ENCODE peak calls at places on chromosomes 7 and 10, in ten cellular contexts. One of them, this sample, is unnamed.

GRCh38 chr7:96151889-96152288 is 170.0 kb downstream of the SLC25A13 start:
- DNase-seq in tibial artery: no peak
- DNase-seq in A172: no peak
- DNase-seq in ELR: no peak
- DNase-seq in B cell: no peak
- DNase-seq in GM03348: no peak
- DNase-seq in amniotic epithelial cell: no peak
- DNase-seq in ovary: no peak
- DNase-seq in EL: no peak
- DNase-seq in stimulated activated CD4-positive, alpha-beta T cell treated with anti-CD3 and anti-CD28 coated beads, Interleukin-1b, Interleukin-23, amount 100 ng/mL, for 4 hours: no peak
- DNase-seq in this sample: no peak

GRCh38 chr10:93383562-93383981 is 98.6 kb downstream of the MYOF start:
- DNase-seq in ELR: peak
- DNase-seq in GM03348: peak
- DNase-seq in EL: peak
- DNase-seq in ovary: no peak
- DNase-seq in tibial artery: no peak
- DNase-seq in stimulated activated CD4-positive, alpha-beta T cell treated with anti-CD3 and anti-CD28 coated beads, Interleukin-1b, Interleukin-23, amount 100 ng/mL, for 4 hours: no peak
- DNase-seq in amniotic epithelial cell: peak
- DNase-seq in B cell: no peak
- DNase-seq in A172: peak
- DNase-seq in this sample: no peak

GRCh38 chr7:108652886-108653285 is 83.2 kb downstream of the DNAJB9 start:
- DNase-seq in EL: no peak
- DNase-seq in ELR: no peak
- DNase-seq in tibial artery: no peak
- DNase-seq in amniotic epithelial cell: no peak
- DNase-seq in B cell: no peak
- DNase-seq in GM03348: no peak
- DNase-seq in ovary: no peak
- DNase-seq in stimulated activated CD4-positive, alpha-beta T cell treated with anti-CD3 and anti-CD28 coated beads, Interleukin-1b, Interleukin-23, amount 100 ng/mL, for 4 hours: no peak
- DNase-seq in A172: no peak
- DNase-seq in this sample: no peak

GRCh38 chr7:77460057-77460486 is 43.9 kb upstream of the GSAP start:
- DNase-seq in ovary: no peak
- DNase-seq in A172: no peak
- DNase-seq in ELR: no peak
- DNase-seq in tibial artery: no peak
- DNase-seq in EL: no peak
- DNase-seq in stimulated activated CD4-positive, alpha-beta T cell treated with anti-CD3 and anti-CD28 coated beads, Interleukin-1b, Interleukin-23, amount 100 ng/mL, for 4 hours: no peak
- DNase-seq in amniotic epithelial cell: no peak
- DNase-seq in B cell: no peak
- DNase-seq in GM03348: no peak
- DNase-seq in this sample: no peak

GRCh38 chr10:113945075-113945686 is 90.7 kb downstream of the NHLRC2 start:
- DNase-seq in B cell: no peak
- DNase-seq in ELR: peak
- DNase-seq in tibial artery: no peak
- DNase-seq in EL: peak
- DNase-seq in A172: peak
- DNase-seq in amniotic epithelial cell: peak
- DNase-seq in ovary: no peak
- DNase-seq in GM03348: peak
- DNase-seq in stimulated activated CD4-positive, alpha-beta T cell treated with anti-CD3 and anti-CD28 coated beads, Interleukin-1b, Interleukin-23, amount 100 ng/mL, for 4 hours: no peak
- DNase-seq in this sample: no peak

GRCh38 chr10:51630618-51631005 is 68.8 kb downstream of the CSTF2T start:
- DNase-seq in ovary: no peak
- DNase-seq in amniotic epithelial cell: no peak
- DNase-seq in A172: no peak
- DNase-seq in B cell: no peak
- DNase-seq in EL: no peak
- DNase-seq in stimulated activated CD4-positive, alpha-beta T cell treated with anti-CD3 and anti-CD28 coated beads, Interleukin-1b, Interleukin-23, amount 100 ng/mL, for 4 hours: no peak
- DNase-seq in tibial artery: no peak
- DNase-seq in ELR: no peak
- DNase-seq in GM03348: no peak
- DNase-seq in this sample: no peak

GRCh38 chr10:92052088-92052487 is 128.5 kb downstream of the BTAF1 start:
- DNase-seq in A172: no peak
- DNase-seq in amniotic epithelial cell: peak
- DNase-seq in ovary: no peak
- DNase-seq in ELR: no peak
- DNase-seq in B cell: no peak
- DNase-seq in tibial artery: no peak
- DNase-seq in GM03348: no peak
- DNase-seq in EL: no peak
- DNase-seq in stimulated activated CD4-positive, alpha-beta T cell treated with anti-CD3 and anti-CD28 coated beads, Interleukin-1b, Interleukin-23, amount 100 ng/mL, for 4 hours: no peak
- DNase-seq in this sample: no peak

GRCh38 chr7:23072916-23073315 is 32.7 kb upstream of the KLHL7 start:
- DNase-seq in EL: no peak
- DNase-seq in amniotic epithelial cell: no peak
- DNase-seq in stimulated activated CD4-positive, alpha-beta T cell treated with anti-CD3 and anti-CD28 coated beads, Interleukin-1b, Interleukin-23, amount 100 ng/mL, for 4 hours: no peak
- DNase-seq in GM03348: no peak
- DNase-seq in ovary: no peak
- DNase-seq in ELR: peak
- DNase-seq in B cell: no peak
- DNase-seq in A172: no peak
- DNase-seq in tibial artery: no peak
- DNase-seq in this sample: no peak

GRCh38 chr10:113386005-113386404 is 166.8 kb upstream of the HABP2 start:
- DNase-seq in stimulated activated CD4-positive, alpha-beta T cell treated with anti-CD3 and anti-CD28 coated beads, Interleukin-1b, Interleukin-23, amount 100 ng/mL, for 4 hours: no peak
- DNase-seq in B cell: no peak
- DNase-seq in GM03348: peak
- DNase-seq in EL: peak
- DNase-seq in tibial artery: no peak
- DNase-seq in ELR: peak
- DNase-seq in amniotic epithelial cell: peak
- DNase-seq in A172: peak
- DNase-seq in ovary: no peak
- DNase-seq in this sample: no peak

GRCh38 chr10:128431997-128432396 is 305.8 kb upstream of the MKI67 start:
- DNase-seq in ovary: no peak
- DNase-seq in A172: no peak
- DNase-seq in EL: no peak
- DNase-seq in B cell: no peak
- DNase-seq in GM03348: no peak
- DNase-seq in stimulated activated CD4-positive, alpha-beta T cell treated with anti-CD3 and anti-CD28 coated beads, Interleukin-1b, Interleukin-23, amount 100 ng/mL, for 4 hours: no peak
- DNase-seq in tibial artery: no peak
- DNase-seq in amniotic epithelial cell: no peak
- DNase-seq in ELR: no peak
- DNase-seq in this sample: no peak

GRCh38 chr7:50341709-50342108 is 37.2 kb downstream of the IKZF1 start:
- DNase-seq in A172: no peak
- DNase-seq in tibial artery: no peak
- DNase-seq in amniotic epithelial cell: no peak
- DNase-seq in ELR: no peak
- DNase-seq in stimulated activated CD4-positive, alpha-beta T cell treated with anti-CD3 and anti-CD28 coated beads, Interleukin-1b, Interleukin-23, amount 100 ng/mL, for 4 hours: no peak
- DNase-seq in EL: no peak
- DNase-seq in B cell: no peak
- DNase-seq in ovary: no peak
- DNase-seq in GM03348: no peak
- DNase-seq in this sample: no peak

GRCh38 chr10:50991496-50992355 is 82.6 kb upstream of the PRKG1 start:
- DNase-seq in A172: no peak
- DNase-seq in GM03348: peak
- DNase-seq in EL: no peak
- DNase-seq in B cell: peak
- DNase-seq in ELR: no peak
- DNase-seq in tibial artery: peak
- DNase-seq in amniotic epithelial cell: peak
- DNase-seq in stimulated activated CD4-positive, alpha-beta T cell treated with anti-CD3 and anti-CD28 coated beads, Interleukin-1b, Interleukin-23, amount 100 ng/mL, for 4 hours: no peak
- DNase-seq in ovary: peak
- DNase-seq in this sample: no peak

GRCh38 chr10:112744525-112744924 is 205.5 kb upstream of the TCF7L2 start:
- DNase-seq in EL: no peak
- DNase-seq in stimulated activated CD4-positive, alpha-beta T cell treated with anti-CD3 and anti-CD28 coated beads, Interleukin-1b, Interleukin-23, amount 100 ng/mL, for 4 hours: no peak
- DNase-seq in amniotic epithelial cell: no peak
- DNase-seq in ELR: no peak
- DNase-seq in GM03348: no peak
- DNase-seq in tibial artery: no peak
- DNase-seq in ovary: no peak
- DNase-seq in B cell: no peak
- DNase-seq in A172: no peak
- DNase-seq in this sample: no peak

GRCh38 chr10:14405076-14406065 is 74.6 kb upstream of the FRMD4A start:
- DNase-seq in tibial artery: no peak
- DNase-seq in B cell: no peak
- DNase-seq in GM03348: peak
- DNase-seq in amniotic epithelial cell: peak
- DNase-seq in EL: peak
- DNase-seq in stimulated activated CD4-positive, alpha-beta T cell treated with anti-CD3 and anti-CD28 coated beads, Interleukin-1b, Interleukin-23, amount 100 ng/mL, for 4 hours: no peak
- DNase-seq in A172: peak
- DNase-seq in ovary: no peak
- DNase-seq in ELR: peak
- DNase-seq in this sample: no peak

GRCh38 chr7:2197436-2198155 is 35.1 kb downstream of the MAD1L1 start:
- DNase-seq in EL: no peak
- DNase-seq in ovary: no peak
- DNase-seq in GM03348: no peak
- DNase-seq in tibial artery: no peak
- DNase-seq in B cell: no peak
- DNase-seq in amniotic epithelial cell: no peak
- DNase-seq in ELR: no peak
- DNase-seq in stimulated activated CD4-positive, alpha-beta T cell treated with anti-CD3 and anti-CD28 coated beads, Interleukin-1b, Interleukin-23, amount 100 ng/mL, for 4 hours: no peak
- DNase-seq in A172: no peak
- DNase-seq in this sample: no peak

GRCh38 chr7:94375167-94375566 is 19.5 kb upstream of the COL1A2 start:
- DNase-seq in ELR: peak
- DNase-seq in EL: peak
- DNase-seq in A172: peak
- DNase-seq in stimulated activated CD4-positive, alpha-beta T cell treated with anti-CD3 and anti-CD28 coated beads, Interleukin-1b, Interleukin-23, amount 100 ng/mL, for 4 hours: no peak
- DNase-seq in ovary: peak
- DNase-seq in tibial artery: peak
- DNase-seq in GM03348: peak
- DNase-seq in amniotic epithelial cell: peak
- DNase-seq in B cell: no peak
- DNase-seq in this sample: no peak